ENCODE peak calls at places on chromosome 19, in four cellular contexts. N is HL-60, B is OCI-LY7, E is AG04450. D is an unnamed sample.

GRCh38 chr19:39497850-39498261 is 891 bp upstream of the DLL3 start:
- DNase-seq in N (no peak), B (peak; percentile 84), E (no peak), D (no peak)

GRCh38 chr19:29525901-29526729 is at the start of gene VSTM2B:
- DNase-seq in N (no peak), B (no peak), E (no peak), D (no peak)

GRCh38 chr19:11073568-11073967 is 15.7 kb upstream of the LDLR start:
- DNase-seq in N (no peak), B (no peak), E (no peak), D (no peak)

GRCh38 chr19:11931051-11931450 is 6.1 kb downstream of the ZNF700 start:
- DNase-seq in N (no peak), B (no peak), E (no peak), D (no peak)

GRCh38 chr19:39590265-39590664 is 12.1 kb upstream of the LGALS13 start:
- DNase-seq in N (no peak), B (no peak), E (no peak), D (no peak)

GRCh38 chr19:30648321-30648720 is 276.1 kb downstream of the ZNF536 start:
- DNase-seq in N (no peak), B (no peak), E (no peak), D (peak; percentile 43)

GRCh38 chr19:33472696-33473624 is 48.6 kb downstream of the PEPD start:
- DNase-seq in N (no peak), B (no peak), E (peak; percentile 72), D (no peak)

GRCh38 chr19:1907563-1908363 is 2.6 kb downstream of the ADAT3 start:
- DNase-seq in N (no peak), B (no peak), E (no peak), D (no peak)

GRCh38 chr19:41339936-41340335 is 13.8 kb downstream of the TGFB1 start:
- DNase-seq in N (no peak), B (no peak), E (no peak), D (no peak)

GRCh38 chr19:14091885-14092462 is 1.4 kb upstream of the SAMD1 start:
- DNase-seq in N (no peak), B (peak; percentile 63), E (no peak), D (no peak)

GRCh38 chr19:31064486-31064885 is 284.8 kb downstream of the TSHZ3 start:
- DNase-seq in N (no peak), B (no peak), E (no peak), D (no peak)

GRCh38 chr19:22523940-22524339 is 101.8 kb upstream of the ZNF98 start:
- DNase-seq in N (no peak), B (no peak), E (no peak), D (peak; percentile 11)

GRCh38 chr19:56114051-56114694 is 6.9 kb downstream of the ZNF787 start:
- DNase-seq in N (no peak), B (no peak), E (no peak), D (no peak)

GRCh38 chr19:355134-355533 is 10.5 kb upstream of the MIER2 start:
- DNase-seq in N (no peak), B (no peak), E (no peak), D (peak; percentile 12)

GRCh38 chr19:12937243-12938053 is 961 bp upstream of the CALR start:
- DNase-seq in N (peak; percentile 95), B (peak; percentile 67), E (no peak), D (no peak)

GRCh38 chr19:2305424-2305823 is 2.5 kb downstream of the LINGO3 start:
- DNase-seq in N (no peak), B (no peak), E (no peak), D (no peak)

GRCh38 chr19:16319466-16319865 is 5.2 kb upstream of the KLF2 start:
- DNase-seq in N (no peak), B (peak; percentile 30), E (no peak), D (no peak)

GRCh38 chr19:32976223-32976805 is 4.3 kb downstream of the FAAP24 start:
- DNase-seq in N (no peak), B (peak; percentile 64), E (no peak), D (no peak)

GRCh38 chr19:1653300-1653628 is 849 bp upstream of the TCF3 start:
- DNase-seq in N (no peak), B (no peak), E (no peak), D (no peak)

GRCh38 chr19:29717051-29717450 is 2.0 kb upstream of the C19orf12 start:
- DNase-seq in N (no peak), B (no peak), E (no peak), D (no peak)

DNA sequence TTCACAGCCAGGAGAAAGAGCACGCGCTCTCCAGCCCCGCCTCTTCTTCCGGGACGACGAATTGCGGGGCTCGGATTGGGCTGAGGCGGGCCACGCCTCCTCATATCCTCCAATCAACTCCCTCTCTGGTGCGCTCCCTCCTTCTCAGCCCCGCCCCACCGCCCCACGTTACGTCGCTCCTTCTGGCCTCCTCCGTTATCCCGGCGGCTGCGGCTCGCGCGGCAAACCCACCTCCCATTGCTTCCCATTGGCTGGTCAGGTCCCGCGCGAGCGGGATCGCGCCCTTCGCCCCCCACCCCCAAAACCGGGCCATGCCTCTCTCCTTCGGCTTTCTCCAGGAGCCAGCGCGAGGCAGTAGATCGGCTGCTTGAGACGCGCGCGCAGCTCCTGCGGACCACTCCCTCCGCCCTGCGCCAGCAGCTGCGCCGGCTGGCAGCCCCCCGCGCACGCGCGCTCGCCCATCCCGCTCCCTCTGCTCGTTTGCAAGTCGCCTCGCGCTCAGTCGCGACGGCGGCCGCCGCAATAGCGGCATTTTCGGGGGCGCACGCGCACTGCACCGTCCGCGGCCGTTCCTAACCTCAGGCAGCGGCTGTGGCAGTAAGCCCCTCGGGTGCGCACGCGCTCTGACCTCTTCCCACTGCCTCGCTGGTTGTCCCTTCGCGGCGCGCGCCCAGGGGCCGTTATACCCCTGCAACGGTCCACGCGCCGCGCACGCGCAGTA is 512 bp upstream of the ARHGAP35 start:
- DNase-seq in N (peak; percentile 98), B (peak; percentile 98), E (peak; percentile 97), D (peak; percentile 99)
- H3K4me3 ChIP-seq in N (peak overlapping the region; percentile 55), B (peak overlapping the region; percentile 87), E (peak overlapping the region; percentile 83), D (peak overlapping the region; percentile 82)

GRCh38 chr19:47296036-47296435 is 13.6 kb upstream of the C5AR1 start:
- DNase-seq in N (peak; percentile 52), B (peak; percentile 93), E (peak; percentile 50), D (no peak)
- H3K27ac ChIP-seq in N (no peak overlapping the region), B (no peak overlapping the region), E (no peak overlapping the region), D (no peak overlapping the region)

DNA sequence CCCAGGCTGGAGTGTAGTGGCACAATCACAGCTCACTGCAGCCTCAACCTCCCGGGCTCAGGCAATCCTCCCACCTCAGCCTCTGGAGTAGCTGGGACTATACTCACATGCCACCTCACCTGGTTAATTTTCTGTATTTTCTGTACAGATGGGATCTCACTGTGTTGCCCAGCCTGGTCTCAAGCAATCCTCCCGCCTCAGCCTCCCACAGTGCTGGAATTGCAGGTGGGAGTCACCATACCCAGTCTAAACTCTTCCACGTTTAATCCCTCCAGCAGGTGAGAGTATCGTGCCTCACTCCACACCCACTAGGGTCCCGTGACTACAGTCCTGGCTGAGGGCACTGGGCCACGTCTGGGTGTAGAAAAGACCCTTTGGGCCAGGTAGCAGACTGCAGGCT is 16.5 kb downstream of the BCAT2 start:
- DNase-seq in N (no peak), B (no peak), E (no peak), D (no peak)
- H3K4me3 ChIP-seq in N (no peak overlapping the region), B (no peak overlapping the region), E (no peak overlapping the region), D (no peak overlapping the region)

GRCh38 chr19:7292950-7293794 is 1.0 kb downstream of the INSR start:
- DNase-seq in N (peak; percentile 42), B (peak; percentile 56), E (no peak), D (peak; percentile 80)
- H3K27ac ChIP-seq in N (peak overlapping the region; percentile 62), B (peak overlapping the region; percentile 77), E (no peak overlapping the region), D (peak overlapping the region; percentile 95)

DNA sequence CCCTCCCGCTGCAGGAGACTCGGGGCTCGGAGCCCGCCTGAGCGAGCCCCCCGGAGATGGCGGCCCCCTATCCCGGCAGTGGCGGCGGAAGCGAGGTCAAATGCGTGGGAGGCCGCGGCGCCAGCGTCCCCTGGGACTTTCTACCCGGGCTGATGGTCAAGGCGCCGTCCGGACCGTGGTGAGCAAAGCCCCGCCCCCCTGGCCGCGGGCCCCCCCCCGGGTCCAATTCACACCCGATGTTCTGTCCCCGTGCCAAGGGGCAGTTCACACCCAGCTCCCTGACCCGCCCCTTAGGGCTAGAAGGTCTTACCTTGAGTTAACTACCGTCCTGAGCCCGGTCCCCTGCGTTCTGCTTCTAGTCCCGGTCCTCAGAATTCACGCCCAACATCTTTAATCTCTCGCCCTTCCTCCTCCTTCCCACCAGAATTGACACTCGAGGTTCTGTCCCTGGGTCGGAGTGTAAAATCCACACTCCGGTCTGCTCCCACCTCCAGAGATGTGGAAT is 1.4 kb downstream of the NPAS1 start:
- DNase-seq in N (no peak), B (no peak), E (no peak), D (no peak)
- H3K4me3 ChIP-seq in N (peak overlapping the region; percentile 4), B (no peak overlapping the region), E (peak overlapping the region; percentile 39), D (peak overlapping the region; percentile 66)

GRCh38 chr19:18699403-18700054 is 16.0 kb downstream of the CRTC1 start:
- DNase-seq in N (no peak), B (peak; percentile 57), E (no peak), D (no peak)
- H3K27ac ChIP-seq in N (no peak overlapping the region), B (peak overlapping the region; percentile 86), E (no peak overlapping the region), D (peak overlapping the region; percentile 61)

DNA sequence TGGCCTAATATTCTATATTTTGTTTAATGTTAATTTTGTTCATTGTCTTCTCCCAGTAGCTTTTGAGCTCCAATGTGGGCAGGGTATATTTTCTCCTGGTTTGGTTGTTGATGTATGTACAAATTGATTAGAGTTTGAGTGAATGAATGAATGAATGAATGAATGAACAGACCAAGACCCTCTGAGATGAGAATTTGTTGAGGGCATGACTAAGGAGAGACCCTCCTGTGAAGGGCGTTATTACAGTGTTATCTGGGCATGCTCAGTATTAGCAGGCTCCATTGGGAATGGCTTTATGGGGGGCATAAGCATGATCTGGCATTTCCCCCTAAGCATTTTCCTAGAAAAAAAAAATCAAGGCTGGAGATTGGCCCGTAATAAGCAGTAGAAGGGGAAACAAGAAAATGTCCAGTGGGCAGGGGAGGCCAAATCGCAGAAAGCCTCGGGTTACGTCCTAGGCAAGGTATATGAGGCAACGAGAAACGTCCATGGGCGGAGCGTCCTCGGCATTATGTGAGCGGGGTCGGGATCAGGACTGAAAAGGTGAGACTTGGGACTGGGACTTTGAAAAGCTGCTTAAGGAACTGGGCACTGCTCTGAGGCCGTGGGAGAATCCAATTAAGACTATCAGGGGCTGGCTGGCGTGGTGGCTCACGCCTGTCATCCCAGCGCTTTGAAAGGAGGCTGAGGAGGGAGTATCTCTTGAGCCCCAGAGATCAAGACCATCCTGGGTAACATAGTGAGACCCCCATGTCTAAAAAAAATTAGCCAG is 904 bp upstream of the ARHGAP33 start:
- DNase-seq in N (no peak), B (no peak), E (no peak), D (no peak)
- H3K4me3 ChIP-seq in N (peak overlapping the region; percentile 87), B (peak overlapping the region; percentile 80), E (peak overlapping the region; percentile 43), D (peak overlapping the region; percentile 98)

GRCh38 chr19:19513671-19514070 is 1.7 kb downstream of the TSSK6 start:
- DNase-seq in N (no peak), B (no peak), E (no peak), D (no peak)
- H3K27ac ChIP-seq in N (no peak overlapping the region), B (no peak overlapping the region), E (no peak overlapping the region), D (no peak overlapping the region)